ENCODE peak calls at places on chromosomes 1 and 21, in nine cellular contexts. E is A673; Z is aorta; B is naive thymus-derived CD4-positive, alpha-beta T cell; P is heart right ventricle; U is fibroblast of lung; F is upper lobe of right lung; D is neural progenitor cell; S is left ventricle myocardium inferior. H is an unnamed sample. For H3K4me1, the result is how much of the 10 kb centered on the place peaks cover.

GRCh38 chr21:44423312-44423821 is 31.9 kb upstream of the LRRC3 start:
- DNase-seq in U (no peak), Z (peak), S (peak), D (no peak), P (no peak), E (no peak), F (peak), B (no peak), H (no peak)

GRCh38 chr21:36150192-36150711 is 6.4 kb upstream of the DOP1B start:
- DNase-seq in B (no peak), P (no peak), E (peak), U (peak), D (no peak), S (peak), F (no peak), Z (no peak), H (no peak)

GRCh38 chr1:200302192-200302892 is 107.5 kb downstream of the ZNF281 start:
- DNase-seq in F (peak), P (peak), S (no peak), D (peak), Z (no peak), E (peak), B (peak), U (peak), H (no peak)

GRCh38 chr1:17732475-17732874 is 22.7 kb upstream of the ACTL8 start:
- DNase-seq in F (no peak), Z (no peak), S (no peak), P (no peak), U (peak), B (no peak), D (no peak), E (no peak), H (no peak)

GRCh38 chr1:234186037-234186688 is 187.1 kb upstream of the COA6 start:
- DNase-seq in P (no peak), E (no peak), B (no peak), S (no peak), U (peak), D (no peak), F (no peak), Z (no peak), H (no peak)

GRCh38 chr1:11862890-11863289 is 4.1 kb upstream of the NPPB start:
- DNase-seq in F (no peak), E (no peak), B (no peak), U (no peak), Z (no peak), S (no peak), D (no peak), P (no peak), H (no peak)

GRCh38 chr21:19076031-19076430 is 672.4 kb upstream of the TMPRSS15 start:
- DNase-seq in P (no peak), F (no peak), D (no peak), Z (no peak), S (no peak), B (no peak), E (no peak), U (no peak), H (no peak)

GRCh38 chr1:67680486-67680885 is 4.5 kb upstream of the GADD45A start:
- DNase-seq in S (no peak), P (no peak), F (no peak), E (no peak), D (no peak), Z (no peak), U (no peak), B (no peak), H (no peak)

GRCh38 chr1:15735304-15736034 is 589 bp upstream of the SLC25A34 start:
- DNase-seq in P (no peak), S (no peak), U (no peak), F (no peak), B (no peak), E (no peak), D (no peak), Z (no peak), H (no peak)

GRCh38 chr1:16973215-16973614 is 7.2 kb downstream of the MFAP2 start:
- DNase-seq in Z (no peak), P (no peak), E (no peak), S (no peak), U (no peak), D (no peak), B (no peak), F (no peak), H (no peak)

GRCh38 chr1:185487943-185488342 is 170.9 kb upstream of the IVNS1ABP start:
- DNase-seq in E (no peak), P (no peak), B (no peak), D (no peak), U (no peak), Z (no peak), F (no peak), S (no peak), H (no peak)

GRCh38 chr1:107750364-107750959 is 214.5 kb downstream of the VAV3 start:
- DNase-seq in Z (no peak), E (peak), B (no peak), P (no peak), F (no peak), D (peak), S (no peak), U (peak), H (peak)

GRCh38 chr1:159923203-159924024 is 1.9 kb downstream of the TAGLN2 start:
- DNase-seq in E (peak), S (peak), Z (peak), U (peak), F (peak), P (peak), D (no peak), B (peak), H (peak)

GRCh38 chr1:94883688-94884087 is 43.2 kb downstream of the CNN3 start:
- DNase-seq in U (peak), E (no peak), S (no peak), Z (no peak), B (peak), D (no peak), F (no peak), P (no peak), H (peak)

GRCh38 chr1:25727819-25728286 is 72.1 kb upstream of the SELENON start:
- DNase-seq in F (no peak), B (no peak), D (peak), S (peak), Z (peak), E (no peak), U (peak), P (peak), H (peak)

GRCh38 chr1:15070145-15070748 is 83.3 kb upstream of the TMEM51 start:
- DNase-seq in Z (no peak), D (no peak), E (no peak), P (no peak), B (no peak), F (no peak), U (no peak), S (no peak), H (no peak)

GRCh38 chr1:65512967-65513777 is 92.7 kb downstream of the LEPR start:
- DNase-seq in F (no peak), D (no peak), B (no peak), P (no peak), E (no peak), Z (no peak), S (no peak), U (no peak), H (no peak)

GRCh38 chr1:201659576-201659975 is 120.6 kb downstream of the NAV1 start:
- DNase-seq in Z (no peak), B (no peak), F (no peak), S (no peak), P (no peak), D (no peak), U (no peak), E (no peak), H (no peak)

GRCh38 chr1:229087339-229087738 is 183.6 kb upstream of the RAB4A start:
- DNase-seq in Z (no peak), F (no peak), D (no peak), E (no peak), P (no peak), U (no peak), B (no peak), S (no peak), H (no peak)

GRCh38 chr1:103162360-103162759 is 54.0 kb upstream of the COL11A1 start:
- DNase-seq in F (no peak), B (no peak), U (no peak), Z (no peak), D (no peak), E (peak), S (no peak), P (no peak), H (no peak)

GRCh38 chr1:206001476-206001888 is 1.7 kb downstream of the RAB7B start:
- DNase-seq in B (no peak), P (no peak), Z (no peak), S (no peak), U (peak), D (no peak), E (peak), F (peak), H (no peak)

GRCh38 chr1:9714257-9714718 is 62.8 kb downstream of the PIK3CD start:
- DNase-seq in B (no peak), U (no peak), S (no peak), Z (no peak), E (no peak), P (no peak), F (no peak), D (no peak), H (no peak)

GRCh38 chr1:156489166-156489934 is 11.2 kb downstream of the MEF2D start:
- DNase-seq in U (no peak), B (peak), F (no peak), D (peak), S (peak), P (peak), Z (no peak), E (peak), H (peak)

GRCh38 chr21:26852422-26852821 is 7.2 kb upstream of the ADAMTS1 start:
- DNase-seq in E (no peak), S (no peak), U (no peak), P (no peak), F (no peak), B (no peak), Z (no peak), D (peak), H (no peak)

GRCh38 chr1:181083842-181084605 is 4.5 kb upstream of the IER5 start:
- DNase-seq in P (no peak), S (no peak), E (peak), F (peak), Z (no peak), B (peak), U (peak), D (peak), H (peak)

GRCh38 chr1:182657026-182657425 is 27.4 kb downstream of the RGS8 start:
- DNase-seq in P (no peak), B (no peak), S (no peak), F (no peak), U (no peak), E (no peak), D (no peak), Z (no peak), H (no peak)

GRCh38 chr1:62800825-62801306 is 16.9 kb downstream of the ATG4C start:
- DNase-seq in E (no peak), P (no peak), U (peak), D (no peak), Z (no peak), B (no peak), F (no peak), S (no peak), H (no peak)

GRCh38 chr1:178781549-178781948 is 56.5 kb downstream of the RALGPS2 start:
- DNase-seq in U (peak), F (no peak), E (no peak), Z (no peak), P (no peak), S (no peak), D (no peak), B (no peak), H (no peak)

GRCh38 chr21:25506887-25507286 is 100.4 kb downstream of the MRPL39 start:
- DNase-seq in D (no peak), Z (no peak), B (no peak), P (no peak), E (no peak), S (no peak), F (no peak), U (peak), H (no peak)

GRCh38 chr1:97467445-97467844 is 453.4 kb downstream of the DPYD start:
- DNase-seq in D (no peak), Z (no peak), P (no peak), E (no peak), B (no peak), U (no peak), F (no peak), S (no peak), H (no peak)

GRCh38 chr1:223732993-223733798 is 20.9 kb downstream of the CAPN2 start:
- DNase-seq in B (no peak), E (no peak), S (peak), U (peak), P (peak), D (no peak), F (no peak), Z (no peak), H (peak)

GRCh38 chr1:7482077-7482476 is 289.0 kb upstream of the VAMP3 start:
- DNase-seq in E (no peak), Z (no peak), B (no peak), S (no peak), U (no peak), F (no peak), P (no peak), D (no peak), H (no peak)

DNA sequence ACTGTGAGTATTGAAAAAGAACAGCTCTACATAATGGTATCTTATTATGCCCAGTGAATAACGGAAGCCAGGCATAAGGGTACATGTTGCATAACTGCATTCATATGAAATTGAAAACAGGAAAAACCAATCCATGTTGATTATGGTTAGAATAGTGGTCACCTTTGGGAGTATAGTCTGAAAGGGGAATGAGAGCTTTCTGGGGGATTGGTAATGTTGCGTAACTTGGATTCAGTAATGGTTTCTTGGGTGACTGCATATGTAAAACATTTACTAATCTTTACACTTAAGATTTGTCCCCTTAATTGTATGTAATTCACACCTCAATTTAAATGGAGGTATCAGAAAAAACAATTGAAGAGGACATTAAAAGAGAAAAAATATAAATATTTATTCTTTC is 292.1 kb downstream of the LMO4 start:
- DNase-seq in B (no peak), U (no peak), Z (no peak), P (no peak), D (no peak), F (no peak), S (no peak), E (no peak), H (no peak)
- H3K4me1 ChIP-seq in B (under half), U (under half), Z (under half), P (under half), D (under half), F (under half), S (under half), E (under half), H (under half)

DNA sequence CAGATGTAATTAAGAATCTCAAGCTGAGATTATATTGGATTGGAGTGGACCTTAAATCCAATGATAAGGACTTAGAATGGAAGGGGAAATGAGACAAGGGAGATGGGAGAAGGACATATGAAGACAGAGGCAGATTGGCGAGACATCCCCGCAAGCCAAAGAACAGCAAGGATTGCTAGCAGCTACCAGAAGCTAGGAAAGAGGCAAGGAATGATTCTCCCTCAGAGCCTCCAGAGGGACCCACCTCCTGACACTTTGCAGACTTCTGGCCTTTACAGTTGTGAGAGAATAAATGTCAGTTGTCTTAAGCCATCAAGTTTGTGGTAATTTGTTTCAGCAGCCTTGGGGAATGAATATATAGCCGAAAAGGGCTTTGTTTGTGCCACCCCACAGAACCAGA is 20.7 kb downstream of the METTL13 start:
- DNase-seq in Z (no peak), E (no peak), B (no peak), F (no peak), D (no peak), P (no peak), U (no peak), S (no peak), H (no peak)
- H3K4me1 ChIP-seq in Z (under half), E (under half), B (under half), F (under half), D (under half), P (under half), U (under half), S (under half), H (under half)

DNA sequence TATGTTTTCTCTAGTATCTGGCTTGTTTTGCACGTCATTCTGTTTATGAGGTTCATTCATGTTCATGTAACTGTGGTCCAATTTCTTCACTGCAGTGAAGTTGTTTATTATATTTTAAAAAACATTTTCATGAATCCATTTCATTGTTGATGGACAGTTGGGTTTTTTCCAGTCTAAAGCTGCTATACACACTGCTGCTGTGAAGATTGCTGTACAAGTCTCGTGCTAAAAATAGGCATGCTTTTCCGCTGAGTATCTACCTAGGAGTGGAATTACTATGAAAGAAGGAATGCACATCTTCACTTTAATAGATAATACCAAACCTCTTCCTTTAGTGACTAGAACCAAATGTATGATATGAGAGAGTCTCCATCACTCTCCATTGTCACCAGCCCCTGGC is 49.0 kb upstream of the ETS2 start:
- DNase-seq in P (no peak), D (no peak), B (no peak), S (no peak), E (no peak), F (no peak), Z (no peak), U (peak), H (no peak)
- H3K4me1 ChIP-seq in P (under half), D (under half), B (under half), S (under half), E (under half), F (under half), Z (under half), U (under half), H (under half)

DNA sequence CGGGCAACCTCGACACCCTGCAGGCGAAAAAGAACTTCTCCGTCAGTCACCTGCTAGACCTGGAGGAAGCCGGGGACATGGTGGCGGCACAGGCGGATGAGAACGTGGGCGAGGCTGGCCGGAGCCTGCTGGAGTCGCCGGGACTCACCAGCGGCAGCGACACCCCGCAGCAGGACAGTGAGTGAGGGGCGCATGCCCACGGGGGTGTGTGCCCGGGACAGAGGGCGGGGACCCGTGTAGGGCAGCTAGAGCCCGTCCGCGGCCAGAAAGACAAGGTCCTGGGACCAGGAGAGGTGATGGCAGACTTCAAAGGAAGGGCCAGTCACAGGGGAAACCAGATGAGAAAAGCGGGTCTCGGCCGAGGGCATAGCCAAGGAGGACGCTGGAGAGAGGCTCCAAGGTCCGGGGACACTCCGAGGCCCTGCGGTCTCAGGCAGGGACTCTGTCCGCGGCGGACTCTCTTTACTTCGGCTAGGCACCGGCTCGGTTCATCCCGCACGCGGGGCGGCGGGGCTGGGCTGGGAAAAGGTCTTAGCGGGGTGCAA is 424 bp downstream of the PRRX1 start:
- DNase-seq in S (peak), Z (peak), E (no peak), B (no peak), P (peak), F (no peak), D (peak), U (no peak), H (no peak)
- H3K4me1 ChIP-seq in S (under half), Z (under half), E (under half), B (under half), P (under half), F (under half), D (half or more), U (under half), H (under half)

GRCh38 chr1:2543543-2544092 is 12.6 kb upstream of the TNFRSF14 start:
- DNase-seq in U (peak), D (peak), P (no peak), Z (no peak), B (peak), F (no peak), E (no peak), S (no peak), H (peak)

GRCh38 chr1:2540816-2541492 is 10.9 kb upstream of the HES5 start:
- DNase-seq in E (peak), P (no peak), F (no peak), Z (no peak), S (no peak), D (peak), B (no peak), U (no peak), H (no peak)

GRCh38 chr1:2544093-2544874 is 11.9 kb upstream of the TNFRSF14 start:
- DNase-seq in F (no peak), Z (no peak), D (no peak), P (no peak), S (no peak), U (peak), B (no peak), E (no peak), H (peak)

GRCh38 chr1:2541619-2542246 is 11.7 kb upstream of the HES5 start:
- DNase-seq in Z (peak), B (no peak), D (no peak), E (no peak), U (no peak), S (peak), F (no peak), P (peak), H (peak)

GRCh38 chr1:2542262-2542915 is 12.3 kb upstream of the HES5 start:
- DNase-seq in F (no peak), Z (no peak), P (no peak), U (no peak), B (no peak), S (no peak), E (no peak), D (peak), H (no peak)
- H3K4me1 ChIP-seq in F (under half), Z (under half), P (half or more), U (under half), B (under half), S (half or more), E (under half), D (half or more), H (under half)

GRCh38 chr1:10772711-10773110 is 23.7 kb downstream of the CASZ1 start:
- DNase-seq in U (no peak), D (no peak), B (no peak), Z (peak), S (no peak), P (no peak), F (no peak), E (no peak), H (no peak)
- H3K4me1 ChIP-seq in U (under half), D (under half), B (under half), Z (under half), S (half or more), P (half or more), F (under half), E (under half), H (under half)

GRCh38 chr1:5889462-5889861 is 102.8 kb downstream of the NPHP4 start:
- DNase-seq in S (no peak), D (no peak), E (no peak), B (no peak), F (no peak), P (no peak), U (no peak), Z (no peak), H (no peak)

GRCh38 chr1:5890346-5891106 is 101.7 kb downstream of the NPHP4 start:
- DNase-seq in B (no peak), U (no peak), Z (no peak), P (no peak), D (no peak), F (no peak), S (no peak), E (no peak), H (no peak)

GRCh38 chr1:5891141-5891540 is 101.1 kb downstream of the NPHP4 start:
- DNase-seq in F (no peak), U (no peak), S (no peak), E (no peak), B (no peak), P (no peak), Z (no peak), D (no peak), H (peak)

GRCh38 chr1:5888606-5889211 is 103.5 kb downstream of the NPHP4 start:
- DNase-seq in F (no peak), B (no peak), U (no peak), E (no peak), Z (no peak), D (peak), P (no peak), S (no peak), H (no peak)

GRCh38 chr1:5889901-5890300 is 102.3 kb downstream of the NPHP4 start:
- DNase-seq in U (no peak), E (no peak), F (no peak), P (no peak), D (no peak), S (no peak), B (no peak), Z (no peak), H (peak)
- H3K4me1 ChIP-seq in U (under half), E (under half), F (under half), P (under half), D (under half), S (under half), B (under half), Z (under half), H (under half)

GRCh38 chr1:244065960-244066388 is 14.9 kb downstream of the ZBTB18 start:
- DNase-seq in U (peak), E (no peak), S (no peak), D (no peak), P (no peak), F (no peak), B (no peak), Z (no peak), H (no peak)
- H3K4me1 ChIP-seq in U (under half), E (under half), S (under half), D (under half), P (under half), F (under half), B (under half), Z (under half), H (under half)

H was measured in SJCRH30.